ENCODE peak calls at places on chromosomes 13 and 19, in ten cellular contexts. P is psoas muscle, Z is GM12865, D is AG04450, T is fibroblast of pulmonary artery, S is progenitor cell of endocrine pancreas, N is endodermal cell, H is DND-41, M is PC-3, A is left lung. I is an unnamed sample.

GRCh38 chr13:44819245-44819644 is 170.0 kb downstream of the NUFIP1 start:
- DNase-seq in P (no peak), Z (peak), D (peak), T (peak), S (no peak), N (peak), H (no peak), M (peak), A (no peak), I (no peak)

GRCh38 chr13:113273856-113274590 is 23.0 kb upstream of the LAMP1 start:
- DNase-seq in P (no peak), Z (no peak), D (no peak), T (peak), S (no peak), N (no peak), H (no peak), M (peak), A (peak), I (no peak)

GRCh38 chr13:114125589-114125988 is 6.8 kb downstream of the RASA3 start:
- DNase-seq in P (no peak), Z (no peak), D (no peak), T (no peak), S (no peak), N (no peak), H (no peak), M (no peak), A (peak), I (no peak)

GRCh38 chr13:99893567-99893966 is 78.0 kb downstream of the ZIC5 start:
- DNase-seq in P (no peak), Z (no peak), D (no peak), T (no peak), S (no peak), N (peak), H (no peak), M (no peak), A (no peak), I (no peak)

GRCh38 chr13:30135351-30135750 is 172.0 kb downstream of the KATNAL1 start:
- DNase-seq in P (no peak), Z (no peak), D (no peak), T (no peak), S (no peak), N (no peak), H (no peak), M (no peak), A (no peak), I (no peak)

GRCh38 chr13:52459668-52460067 is 4.4 kb downstream of the CKAP2 start:
- DNase-seq in P (no peak), Z (no peak), D (peak), T (peak), S (no peak), N (no peak), H (no peak), M (peak), A (no peak), I (no peak)

GRCh38 chr19:1805401-1806183 is 6.5 kb downstream of the ATP8B3 start:
- DNase-seq in P (no peak), Z (no peak), D (no peak), T (no peak), S (no peak), N (no peak), H (no peak), M (no peak), A (no peak), I (no peak)

GRCh38 chr13:42894765-42895181 is 97.3 kb downstream of the EPSTI1 start:
- DNase-seq in P (no peak), Z (no peak), D (no peak), T (peak), S (no peak), N (no peak), H (no peak), M (peak), A (no peak), I (peak)

GRCh38 chr13:100552755-100553154 is 35.8 kb downstream of the GGACT start:
- DNase-seq in P (no peak), Z (no peak), D (no peak), T (no peak), S (no peak), N (no peak), H (no peak), M (no peak), A (no peak), I (no peak)

GRCh38 chr19:55667958-55668357 is 7.1 kb upstream of the EPN1 start:
- DNase-seq in P (no peak), Z (no peak), D (no peak), T (no peak), S (no peak), N (no peak), H (no peak), M (peak), A (peak), I (no peak)

GRCh38 chr13:34671136-34671535 is 270.9 kb upstream of the NBEA start:
- DNase-seq in P (peak), Z (no peak), D (no peak), T (no peak), S (no peak), N (no peak), H (no peak), M (no peak), A (no peak), I (no peak)

GRCh38 chr13:81493144-81493543 is 1152.2 kb upstream of the SPRY2 start:
- DNase-seq in P (no peak), Z (no peak), D (no peak), T (no peak), S (no peak), N (no peak), H (no peak), M (no peak), A (no peak), I (no peak)

GRCh38 chr13:88086577-88086976 is 415.4 kb downstream of the SLITRK5 start:
- DNase-seq in P (no peak), Z (no peak), D (peak), T (no peak), S (no peak), N (no peak), H (no peak), M (peak), A (no peak), I (no peak)

GRCh38 chr19:54245936-54246335 is 3.3 kb upstream of the LILRA6 start:
- DNase-seq in P (no peak), Z (no peak), D (no peak), T (no peak), S (no peak), N (peak), H (no peak), M (no peak), A (no peak), I (no peak)

GRCh38 chr19:49910179-49910578 is 13.5 kb upstream of the IL4I1 start:
- DNase-seq in P (no peak), Z (no peak), D (no peak), T (no peak), S (no peak), N (no peak), H (no peak), M (no peak), A (no peak), I (no peak)

GRCh38 chr13:43664700-43665191 is 122.0 kb downstream of the ENOX1 start:
- DNase-seq in P (no peak), Z (peak), D (peak), T (peak), S (no peak), N (peak), H (peak), M (peak), A (no peak), I (peak)

GRCh38 chr19:46635920-46636761 is at the start of gene GNG8:
- DNase-seq in P (no peak), Z (no peak), D (no peak), T (no peak), S (no peak), N (peak), H (no peak), M (no peak), A (no peak), I (no peak)

GRCh38 chr19:2329162-2329505 is 650 bp downstream of the SPPL2B start:
- DNase-seq in P (no peak), Z (no peak), D (no peak), T (no peak), S (no peak), N (no peak), H (no peak), M (no peak), A (no peak), I (no peak)

GRCh38 chr19:9914315-9915207 is 21.8 kb downstream of the OLFM2 start:
- DNase-seq in P (peak), Z (peak), D (peak), T (peak), S (peak), N (peak), H (peak), M (peak), A (peak), I (peak)

GRCh38 chr19:47587295-47587694 is 14.3 kb upstream of the ZNF541 start:
- DNase-seq in P (no peak), Z (no peak), D (no peak), T (peak), S (no peak), N (no peak), H (no peak), M (no peak), A (no peak), I (no peak)

GRCh38 chr19:43731854-43732253 is 16.0 kb downstream of the IRGC start:
- DNase-seq in P (no peak), Z (no peak), D (no peak), T (no peak), S (no peak), N (no peak), H (no peak), M (no peak), A (no peak), I (no peak)

GRCh38 chr13:97189943-97190342 is 32.2 kb upstream of the MBNL2 start:
- DNase-seq in P (no peak), Z (no peak), D (no peak), T (no peak), S (no peak), N (no peak), H (no peak), M (no peak), A (no peak), I (no peak)

GRCh38 chr13:51258612-51259358 is 36.6 kb downstream of the FAM124A start:
- DNase-seq in P (no peak), Z (no peak), D (no peak), T (no peak), S (no peak), N (peak), H (no peak), M (no peak), A (peak), I (no peak)

GRCh38 chr19:6423499-6424189 is 967 bp downstream of the KHSRP start:
- DNase-seq in P (no peak), Z (peak), D (no peak), T (peak), S (no peak), N (peak), H (peak), M (peak), A (peak), I (no peak)

GRCh38 chr13:50376895-50377575 is 361.8 kb downstream of the KCNRG start:
- DNase-seq in P (no peak), Z (no peak), D (no peak), T (no peak), S (no peak), N (peak), H (no peak), M (peak), A (no peak), I (no peak)

GRCh38 chr19:23183251-23183650 is 66.4 kb downstream of the ZNF730 start:
- DNase-seq in P (no peak), Z (no peak), D (no peak), T (no peak), S (no peak), N (no peak), H (no peak), M (no peak), A (no peak), I (no peak)

GRCh38 chr19:44845612-44846454 is at the start of gene NECTIN2:
- DNase-seq in P (peak), Z (peak), D (peak), T (peak), S (peak), N (peak), H (peak), M (peak), A (peak), I (peak)

GRCh38 chr13:57666554-57666953 is 35.0 kb downstream of the PCDH17 start:
- DNase-seq in P (no peak), Z (no peak), D (no peak), T (no peak), S (no peak), N (no peak), H (no peak), M (no peak), A (no peak), I (no peak)

GRCh38 chr19:17706750-17707181 is 12.5 kb upstream of the MAP1S start:
- DNase-seq in P (no peak), Z (no peak), D (no peak), T (peak), S (no peak), N (peak), H (no peak), M (no peak), A (no peak), I (no peak)

GRCh38 chr13:109867766-109868165 is 81.4 kb upstream of the IRS2 start:
- DNase-seq in P (no peak), Z (no peak), D (no peak), T (peak), S (no peak), N (no peak), H (no peak), M (no peak), A (no peak), I (no peak)

DNA sequence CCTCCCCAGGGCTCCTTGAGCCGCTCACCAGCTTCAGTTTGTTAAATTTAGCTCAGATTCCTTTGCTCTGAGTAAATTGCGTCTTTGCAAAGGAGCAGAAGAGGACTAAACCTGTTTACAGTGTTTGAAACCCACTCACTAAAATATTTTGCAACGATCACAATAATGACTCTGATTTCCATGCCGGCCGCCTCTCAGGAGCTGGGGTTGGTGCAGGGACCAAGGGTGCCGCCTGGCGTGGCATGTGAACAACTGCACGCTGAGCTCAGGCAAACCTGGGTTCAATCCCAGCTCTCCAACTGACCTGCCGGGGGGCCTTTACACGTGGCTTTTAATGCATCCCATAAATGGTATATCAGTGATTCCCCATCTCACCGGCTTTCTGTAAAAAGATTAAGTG is 68.7 kb upstream of the CACNA1A start:
- DNase-seq in P (no peak), Z (no peak), D (no peak), T (no peak), S (no peak), N (peak), H (no peak), M (peak), A (no peak), I (no peak)
- TF ChIP-seq CTCF in P (no peak), Z (peak), D (peak), T (peak), S (peak), N (peak), H (no peak), M (peak), A (no peak), I (peak)

DNA sequence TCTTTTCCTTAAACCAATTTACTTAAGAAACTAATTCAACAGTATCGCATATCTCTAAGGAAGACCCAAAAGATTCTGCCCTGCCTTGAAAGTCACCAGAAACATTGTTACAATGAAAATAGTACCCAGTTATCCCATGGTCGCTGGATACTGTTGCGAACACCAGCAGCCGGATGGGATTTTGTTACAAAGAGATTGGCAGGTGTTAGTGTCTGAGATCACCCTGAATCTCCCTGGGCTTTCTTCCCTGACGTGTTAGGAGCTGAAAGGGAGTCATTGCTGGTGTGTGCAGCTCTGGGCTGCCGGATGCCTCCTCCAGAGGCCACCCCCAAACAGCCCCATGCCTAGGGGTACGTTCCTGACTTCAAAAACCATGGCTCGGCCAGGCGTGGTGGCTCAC is 38.2 kb downstream of the PTPRS start:
- DNase-seq in P (no peak), Z (no peak), D (no peak), T (no peak), S (no peak), N (no peak), H (no peak), M (no peak), A (no peak), I (no peak)
- TF ChIP-seq CTCF in P (no peak), Z (no peak), D (no peak), T (no peak), S (no peak), N (no peak), H (no peak), M (no peak), A (no peak), I (no peak)

GRCh38 chr13:96141032-96141431 is 51.1 kb downstream of the HS6ST3 start:
- DNase-seq in P (no peak), Z (peak), D (no peak), T (peak), S (no peak), N (no peak), H (no peak), M (peak), A (no peak), I (no peak)
- TF ChIP-seq CTCF in P (no peak), Z (peak), D (peak), T (peak), S (peak), N (peak), H (no peak), M (peak), A (no peak), I (no peak)

GRCh38 chr19:16340092-16340491 is 15.5 kb downstream of the KLF2 start:
- DNase-seq in P (no peak), Z (no peak), D (no peak), T (no peak), S (no peak), N (no peak), H (no peak), M (no peak), A (no peak), I (no peak)

GRCh38 chr19:16340654-16341053 is 16.0 kb downstream of the KLF2 start:
- DNase-seq in P (no peak), Z (no peak), D (no peak), T (no peak), S (no peak), N (no peak), H (no peak), M (no peak), A (no peak), I (no peak)

GRCh38 chr19:16339361-16339725 is 14.7 kb downstream of the KLF2 start:
- DNase-seq in P (no peak), Z (no peak), D (no peak), T (no peak), S (no peak), N (no peak), H (no peak), M (no peak), A (no peak), I (no peak)

GRCh38 chr19:16337809-16338469 is 13.3 kb downstream of the KLF2 start:
- DNase-seq in P (no peak), Z (no peak), D (no peak), T (no peak), S (no peak), N (no peak), H (no peak), M (no peak), A (no peak), I (no peak)

GRCh38 chr19:16338470-16339360 is 14.1 kb downstream of the KLF2 start:
- DNase-seq in P (peak), Z (peak), D (peak), T (peak), S (no peak), N (peak), H (peak), M (peak), A (peak), I (peak)
- TF ChIP-seq CTCF in P (no peak), Z (no peak), D (peak), T (no peak), S (no peak), N (peak), H (no peak), M (no peak), A (peak), I (no peak)

GRCh38 chr19:38878575-38879399 is 712 bp upstream of the RINL start:
- DNase-seq in P (no peak), Z (no peak), D (no peak), T (no peak), S (no peak), N (no peak), H (no peak), M (no peak), A (peak), I (no peak)
- TF ChIP-seq CTCF in P (no peak), Z (peak), D (no peak), T (no peak), S (no peak), N (peak), H (no peak), M (no peak), A (no peak), I (no peak)

GRCh38 chr13:24406524-24406923 is 97.1 kb downstream of the C1QTNF9 start:
- DNase-seq in P (no peak), Z (no peak), D (no peak), T (no peak), S (no peak), N (no peak), H (no peak), M (no peak), A (no peak), I (no peak)

DNA sequence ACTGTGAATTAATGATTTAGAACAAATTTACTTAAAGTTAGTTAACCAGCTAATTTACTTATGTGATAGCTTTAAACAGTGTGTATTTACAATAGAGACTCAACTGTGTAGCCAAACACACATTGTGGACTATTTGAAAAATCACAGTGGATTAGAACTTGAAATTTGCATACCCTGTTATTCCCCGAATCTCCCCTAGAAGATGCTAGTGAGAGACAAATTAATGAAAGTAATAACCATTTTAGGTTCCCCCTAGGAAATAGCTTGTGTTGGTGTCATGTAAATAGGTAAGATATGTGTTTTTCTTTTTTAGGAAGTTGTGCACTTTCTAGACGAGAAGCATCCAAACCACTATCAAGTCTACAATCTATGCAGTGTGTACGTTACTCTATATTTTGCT is 98.5 kb downstream of the C1QTNF9 start:
- DNase-seq in P (no peak), Z (no peak), D (no peak), T (no peak), S (no peak), N (no peak), H (no peak), M (peak), A (no peak), I (no peak)
- TF ChIP-seq CTCF in P (no peak), Z (peak), D (peak), T (peak), S (peak), N (peak), H (peak), M (peak), A (no peak), I (no peak)

I was measured in AG09319.